ENCODE peak calls at places on chromosome 15, in seven cellular contexts. P is A172, B is GM18507, D is Peyer's patch, R is RCC 7860, T is NCI-H345, C is HuH-7. K is an unnamed sample.
A peak's percentile ranks its signal among the peaks of the same experiment; 100 is the strongest.

GRCh38 chr15:40054746-40055575 is 16.0 kb upstream of the SRP14 start:
- DNase-seq in P (peak; percentile 84), B (no peak), D (peak; percentile 61), R (peak; percentile 72), T (peak; percentile 27), C (no peak), K (no peak)

GRCh38 chr15:40465939-40466338 is 4.8 kb upstream of the CHST14 start:
- DNase-seq in P (no peak), B (no peak), D (peak; percentile 28), R (no peak), T (no peak), C (no peak), K (no peak)

GRCh38 chr15:58583171-58583908 is 151.5 kb downstream of the LIPC start:
- DNase-seq in P (no peak), B (no peak), D (no peak), R (no peak), T (no peak), C (no peak), K (no peak)

GRCh38 chr15:42727740-42728355 is 9.1 kb downstream of the CDAN1 start:
- DNase-seq in P (no peak), B (no peak), D (no peak), R (no peak), T (peak; percentile 62), C (no peak), K (no peak)

GRCh38 chr15:69595009-69595825 is 142.6 kb downstream of the RPLP1 start:
- DNase-seq in P (peak; percentile 44), B (no peak), D (no peak), R (no peak), T (no peak), C (no peak), K (no peak)

GRCh38 chr15:82044373-82045178 is 1.2 kb downstream of the MEX3B start:
- DNase-seq in P (peak; percentile 39), B (no peak), D (no peak), R (no peak), T (peak; percentile 25), C (peak; percentile 32), K (no peak)

GRCh38 chr15:85704021-85704420 is 90.7 kb downstream of the KLHL25 start:
- DNase-seq in P (no peak), B (no peak), D (no peak), R (no peak), T (no peak), C (no peak), K (no peak)

GRCh38 chr15:99433026-99433756 is 132.6 kb upstream of the MEF2A start:
- DNase-seq in P (no peak), B (no peak), D (peak; percentile 54), R (no peak), T (no peak), C (no peak), K (no peak)

GRCh38 chr15:25849431-25849921 is 13.7 kb downstream of the ATP10A start:
- DNase-seq in P (no peak), B (no peak), D (no peak), R (peak; percentile 60), T (no peak), C (no peak), K (no peak)

GRCh38 chr15:92667291-92667904 is 11.8 kb upstream of the FAM174B start:
- DNase-seq in P (no peak), B (no peak), D (peak; percentile 53), R (no peak), T (peak; percentile 62), C (peak; percentile 58), K (no peak)

GRCh38 chr15:61186905-61187865 is 41.9 kb downstream of the RORA start:
- DNase-seq in P (no peak), B (no peak), D (no peak), R (no peak), T (no peak), C (no peak), K (no peak)

GRCh38 chr15:100291106-100291505 is 50.7 kb downstream of the ADAMTS17 start:
- DNase-seq in P (peak; percentile 38), B (no peak), D (no peak), R (no peak), T (no peak), C (no peak), K (no peak)

GRCh38 chr15:40047413-40048154 is 8.6 kb upstream of the SRP14 start:
- DNase-seq in P (peak; percentile 84), B (no peak), D (peak; percentile 64), R (peak; percentile 80), T (peak; percentile 64), C (no peak), K (no peak)

GRCh38 chr15:39235084-39235795 is 345.6 kb upstream of the THBS1 start:
- DNase-seq in P (peak; percentile 41), B (no peak), D (no peak), R (peak; percentile 62), T (no peak), C (no peak), K (no peak)

GRCh38 chr15:34084086-34084485 is 17.6 kb downstream of the EMC7 start:
- DNase-seq in P (peak; percentile 13), B (no peak), D (no peak), R (no peak), T (no peak), C (no peak), K (no peak)

GRCh38 chr15:74552761-74553441 is 11.9 kb downstream of the ARID3B start:
- DNase-seq in P (no peak), B (no peak), D (no peak), R (no peak), T (no peak), C (no peak), K (no peak)

GRCh38 chr15:46344906-46345305 is 710.1 kb downstream of the SQOR start:
- DNase-seq in P (no peak), B (no peak), D (no peak), R (no peak), T (peak; percentile 3), C (no peak), K (no peak)

GRCh38 chr15:93983501-93983900 is 247.9 kb upstream of the MCTP2 start:
- DNase-seq in P (no peak), B (no peak), D (no peak), R (no peak), T (no peak), C (no peak), K (no peak)

GRCh38 chr15:85164841-85165466 is 183.3 kb downstream of the PDE8A start:
- DNase-seq in P (no peak), B (no peak), D (no peak), R (no peak), T (peak; percentile 6), C (no peak), K (no peak)

GRCh38 chr15:81887913-81888312 is 157.9 kb downstream of the MEX3B start:
- DNase-seq in P (peak; percentile 44), B (no peak), D (no peak), R (no peak), T (no peak), C (no peak), K (no peak)

GRCh38 chr15:98785796-98786581 is 137.7 kb downstream of the IGF1R start:
- DNase-seq in P (no peak), B (peak; percentile 8), D (no peak), R (no peak), T (no peak), C (no peak), K (no peak)

GRCh38 chr15:94234300-94234699 is 2.9 kb downstream of the MCTP2 start:
- DNase-seq in P (no peak), B (no peak), D (no peak), R (peak; percentile 36), T (no peak), C (no peak), K (no peak)

GRCh38 chr15:73802336-73803105 is 49.4 kb upstream of the INSYN1 start:
- DNase-seq in P (no peak), B (no peak), D (no peak), R (no peak), T (no peak), C (no peak), K (no peak)

GRCh38 chr15:67903708-67904107 is 63.9 kb upstream of the RNU6-1 start:
- DNase-seq in P (no peak), B (no peak), D (no peak), R (no peak), T (no peak), C (no peak), K (no peak)

GRCh38 chr15:65595960-65596359 is 15.0 kb downstream of the INTS14 start:
- DNase-seq in P (no peak), B (no peak), D (no peak), R (no peak), T (no peak), C (peak; percentile 67), K (no peak)

GRCh38 chr15:58462973-58463663 is 31.3 kb downstream of the LIPC start:
- DNase-seq in P (no peak), B (no peak), D (no peak), R (no peak), T (peak; percentile 15), C (no peak), K (no peak)

GRCh38 chr15:80967991-80968510 is 21.6 kb downstream of the MESD start:
- DNase-seq in P (no peak), B (no peak), D (no peak), R (no peak), T (no peak), C (no peak), K (no peak)

GRCh38 chr15:62888628-62889027 is 153.9 kb upstream of the TPM1 start:
- DNase-seq in P (no peak), B (no peak), D (no peak), R (peak; percentile 62), T (no peak), C (no peak), K (no peak)